ENCODE peak calls at places on chromosomes 6 and 20, in four cellular contexts. One of them, this sample, is unnamed.

GRCh38 chr6:43269273-43270007 is 26.2 kb downstream of the TTBK1 start:
- DNase-seq in HL-60: no peak
- DNase-seq in nephron progenitor cell: peak; percentile 56
- DNase-seq in RKO: no peak
- DNase-seq in this sample: no peak

GRCh38 chr20:42346771-42347170 is 728.6 kb upstream of the CHD6 start:
- DNase-seq in HL-60: no peak
- DNase-seq in nephron progenitor cell: no peak
- DNase-seq in RKO: no peak
- DNase-seq in this sample: no peak

GRCh38 chr6:90233994-90234393 is 62.6 kb downstream of the BACH2 start:
- DNase-seq in HL-60: no peak
- DNase-seq in nephron progenitor cell: no peak
- DNase-seq in RKO: no peak
- DNase-seq in this sample: no peak

GRCh38 chr6:75307364-75308004 is 22.9 kb upstream of the TMEM30A start:
- DNase-seq in HL-60: no peak
- DNase-seq in nephron progenitor cell: no peak
- DNase-seq in RKO: no peak
- DNase-seq in this sample: no peak

GRCh38 chr6:117480651-117481050 is 1.8 kb upstream of the DCBLD1 start:
- DNase-seq in HL-60: no peak
- DNase-seq in nephron progenitor cell: no peak
- DNase-seq in RKO: no peak
- DNase-seq in this sample: no peak

GRCh38 chr6:157487110-157487773 is 106.3 kb downstream of the ZDHHC14 start:
- DNase-seq in HL-60: no peak
- DNase-seq in nephron progenitor cell: no peak
- DNase-seq in RKO: no peak
- DNase-seq in this sample: no peak

GRCh38 chr20:39812116-39812515 is 850.0 kb downstream of the DHX35 start:
- DNase-seq in HL-60: no peak
- DNase-seq in nephron progenitor cell: no peak
- DNase-seq in RKO: peak; percentile 43
- DNase-seq in this sample: no peak

GRCh38 chr6:35804996-35805736 is at the start of gene LHFPL5:
- DNase-seq in HL-60: no peak
- DNase-seq in nephron progenitor cell: peak; percentile 93
- DNase-seq in RKO: no peak
- DNase-seq in this sample: peak; percentile 12

GRCh38 chr20:3694864-3695263 is 13.1 kb upstream of the ADAM33 start:
- DNase-seq in HL-60: no peak
- DNase-seq in nephron progenitor cell: no peak
- DNase-seq in RKO: no peak
- DNase-seq in this sample: no peak

GRCh38 chr6:36336210-36336588 is 489 bp downstream of the BNIP5 start:
- DNase-seq in HL-60: no peak
- DNase-seq in nephron progenitor cell: no peak
- DNase-seq in RKO: no peak
- DNase-seq in this sample: no peak

GRCh38 chr6:170057961-170058877 is 232.7 kb downstream of the DLL1 start:
- DNase-seq in HL-60: no peak
- DNase-seq in nephron progenitor cell: no peak
- DNase-seq in RKO: no peak
- DNase-seq in this sample: no peak

GRCh38 chr6:76565932-76566331 is 493.5 kb upstream of the IMPG1 start:
- DNase-seq in HL-60: no peak
- DNase-seq in nephron progenitor cell: no peak
- DNase-seq in RKO: no peak
- DNase-seq in this sample: no peak

GRCh38 chr20:55592866-55593265 is 412.5 kb downstream of the CBLN4 start:
- DNase-seq in HL-60: no peak
- DNase-seq in nephron progenitor cell: no peak
- DNase-seq in RKO: no peak
- DNase-seq in this sample: no peak